ENCODE peak calls at places on chromosome 16, in six cellular contexts. J is right lobe of liver, T is heart left ventricle, R is astrocyte of the spinal cord, B is fibroblast of pulmonary artery, L is spleen. Z is an unnamed sample.
A peak's percentile ranks its signal among the peaks of the same experiment; 100 is the strongest.

GRCh38 chr16:54602666-54603065 is 316.1 kb upstream of the IRX3 start:
- DNase-seq in J (no peak), T (no peak), R (no peak), B (no peak), L (no peak), Z (no peak)

GRCh38 chr16:16120382-16121184 is 102.7 kb downstream of the ABCC6 start:
- DNase-seq in J (no peak), T (peak; percentile 59), R (no peak), B (peak; percentile 48), L (peak; percentile 81), Z (peak; percentile 56)

GRCh38 chr16:74726736-74727135 is 26.1 kb upstream of the MLKL start:
- DNase-seq in J (no peak), T (no peak), R (no peak), B (no peak), L (no peak), Z (no peak)

GRCh38 chr16:84281077-84281476 is 13.6 kb upstream of the WFDC1 start:
- DNase-seq in J (no peak), T (no peak), R (no peak), B (peak; percentile 34), L (no peak), Z (no peak)

GRCh38 chr16:75529056-75529905 is 6.6 kb downstream of the CHST5 start:
- DNase-seq in J (no peak), T (no peak), R (no peak), B (no peak), L (no peak), Z (no peak)

GRCh38 chr16:21037736-21038135 is 112.9 kb downstream of the DNAH3 start:
- DNase-seq in J (no peak), T (no peak), R (no peak), B (no peak), L (no peak), Z (no peak)

GRCh38 chr16:17391715-17392114 is 79.0 kb downstream of the XYLT1 start:
- DNase-seq in J (no peak), T (no peak), R (no peak), B (no peak), L (no peak), Z (no peak)

GRCh38 chr16:17364319-17365210 is 106.2 kb downstream of the XYLT1 start:
- DNase-seq in J (no peak), T (no peak), R (peak; percentile 92), B (peak; percentile 85), L (no peak), Z (no peak)

GRCh38 chr16:78122774-78123315 is 23.4 kb downstream of the WWOX start:
- DNase-seq in J (no peak), T (no peak), R (peak; percentile 76), B (peak; percentile 70), L (no peak), Z (no peak)

GRCh38 chr16:31504159-31504558 is 4.0 kb downstream of the RUSF1 start:
- DNase-seq in J (no peak), T (no peak), R (no peak), B (no peak), L (no peak), Z (no peak)

GRCh38 chr16:54505479-54506247 is 219.1 kb upstream of the IRX3 start:
- DNase-seq in J (no peak), T (no peak), R (no peak), B (peak; percentile 32), L (no peak), Z (no peak)

GRCh38 chr16:6189216-6189615 is 1091.6 kb upstream of the EEF2KMT start:
- DNase-seq in J (no peak), T (no peak), R (no peak), B (no peak), L (no peak), Z (no peak)

GRCh38 chr16:89315791-89316581 is 98.5 kb downstream of the ZNF778 start:
- DNase-seq in J (no peak), T (peak; percentile 67), R (peak; percentile 89), B (peak; percentile 80), L (peak; percentile 87), Z (peak; percentile 63)

GRCh38 chr16:77171750-77172635 is 19.0 kb upstream of the MON1B start:
- DNase-seq in J (no peak), T (no peak), R (peak; percentile 65), B (peak; percentile 76), L (no peak), Z (no peak)

GRCh38 chr16:66888647-66889615 is 8.6 kb downstream of the PDP2 start:
- DNase-seq in J (no peak), T (no peak), R (no peak), B (no peak), L (no peak), Z (no peak)

GRCh38 chr16:87002717-87003413 is 314.3 kb downstream of the C16orf95 start:
- DNase-seq in J (no peak), T (no peak), R (peak; percentile 55), B (peak; percentile 49), L (no peak), Z (no peak)

GRCh38 chr16:13586051-13586450 is 333.9 kb upstream of the ERCC4 start:
- DNase-seq in J (no peak), T (no peak), R (no peak), B (no peak), L (no peak), Z (no peak)

GRCh38 chr16:11329891-11330290 is 15.4 kb upstream of the RMI2 start:
- DNase-seq in J (no peak), T (no peak), R (no peak), B (no peak), L (no peak), Z (no peak)

GRCh38 chr16:4664538-4665418 is 28.6 kb upstream of the NUDT16L1 start:
- DNase-seq in J (peak; percentile 84), T (peak; percentile 42), R (no peak), B (no peak), L (peak; percentile 91), Z (peak; percentile 78)

GRCh38 chr16:30697264-30698138 is 1.5 kb upstream of the SRCAP start:
- DNase-seq in J (peak; percentile 99), T (no peak), R (no peak), B (no peak), L (peak; percentile 8), Z (no peak)

GRCh38 chr16:2243031-2243528 is 6.8 kb downstream of the DNASE1L2 start:
- DNase-seq in J (no peak), T (no peak), R (no peak), B (no peak), L (no peak), Z (no peak)
- TF ChIP-seq CTCF in J (no peak), T (no peak), R (no peak), B (no peak), L (no peak), Z (no peak)

DNA sequence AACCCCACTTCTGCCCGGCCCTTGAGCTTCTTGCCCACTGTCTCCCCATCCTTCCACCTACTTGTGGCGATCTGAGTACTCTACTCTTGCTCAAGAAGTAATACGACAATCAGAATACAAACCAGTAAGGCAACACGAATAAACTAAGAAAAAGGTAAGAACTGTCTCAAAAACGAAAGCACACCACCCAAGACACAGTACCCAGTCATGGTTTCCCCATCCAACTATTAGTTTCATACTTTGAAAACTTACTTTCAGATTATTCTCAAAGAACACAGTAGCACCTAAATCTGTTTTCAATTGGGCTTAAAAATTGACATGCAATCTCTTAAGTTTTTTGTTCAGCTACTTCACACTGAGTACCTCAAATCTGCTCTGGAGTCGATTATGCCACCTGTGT is 13.9 kb downstream of the GINS2 start:
- DNase-seq in J (no peak), T (no peak), R (no peak), B (no peak), L (no peak), Z (no peak)
- H3K4me3 ChIP-seq in J (no peak overlapping the region), T (no peak overlapping the region), R (no peak overlapping the region), B (no peak overlapping the region), L (no peak overlapping the region), Z (no peak overlapping the region)

GRCh38 chr16:1413684-1414531 is 596 bp downstream of the UNKL start:
- DNase-seq in J (peak; percentile 65), T (no peak), R (peak; percentile 38), B (peak; percentile 56), L (peak; percentile 94), Z (peak; percentile 79)
- TF ChIP-seq CTCF in J (peak; percentile 46), T (peak; percentile 49), R (peak; percentile 59), B (peak; percentile 29), L (peak; percentile 84), Z (peak; percentile 72)

GRCh38 chr16:50197582-50197981 is 44.5 kb downstream of the TENT4B start:
- DNase-seq in J (no peak), T (no peak), R (no peak), B (no peak), L (no peak), Z (no peak)

GRCh38 chr16:50195756-50196155 is 42.6 kb downstream of the TENT4B start:
- DNase-seq in J (no peak), T (no peak), R (no peak), B (no peak), L (no peak), Z (no peak)

GRCh38 chr16:50196736-50197135 is 43.6 kb downstream of the TENT4B start:
- DNase-seq in J (no peak), T (no peak), R (peak; percentile 19), B (no peak), L (no peak), Z (no peak)

GRCh38 chr16:50193594-50193993 is 40.5 kb downstream of the TENT4B start:
- DNase-seq in J (no peak), T (no peak), R (no peak), B (no peak), L (no peak), Z (no peak)

DNA sequence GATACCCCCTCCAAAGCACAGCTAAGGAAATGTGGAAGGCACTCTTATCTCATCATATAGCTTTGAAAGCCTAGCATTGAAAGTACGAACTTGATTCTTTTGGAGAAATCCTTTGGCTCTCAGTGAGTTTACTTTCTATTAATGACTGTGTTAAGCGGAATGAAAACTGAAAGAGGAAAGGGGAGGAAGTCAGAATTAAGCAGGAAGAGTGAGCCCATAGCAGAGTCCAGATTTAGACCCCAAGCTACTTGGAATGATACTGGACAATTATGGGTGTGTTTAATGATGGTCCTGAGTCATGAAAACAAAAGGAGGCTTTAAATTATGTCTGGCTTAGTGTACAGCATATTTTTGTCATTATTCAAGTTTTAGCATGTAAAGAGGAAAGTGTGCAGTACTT is 42.2 kb downstream of the TENT4B start:
- DNase-seq in J (no peak), T (no peak), R (peak; percentile 39), B (no peak), L (no peak), Z (no peak)
- H3K4me3 ChIP-seq in J (no peak overlapping the region), T (no peak overlapping the region), R (no peak overlapping the region), B (no peak overlapping the region), L (no peak overlapping the region), Z (no peak overlapping the region)

Z was measured in lower lobe of right lung.